ENCODE peak calls at places on chromosomes 13 and 19, in seven cellular contexts. Y is spleen, I is SJCRH30, C is gastrocnemius medialis, G is neural progenitor cell, E is Karpas-422, B is body of pancreas. F is an unnamed sample. For H3K27me3, the result is how much of the 10 kb centered on the place peaks cover.

GRCh38 chr13:113454936-113455335 is 1.6 kb upstream of the ADPRHL1 start:
- DNase-seq in B (no peak), Y (no peak), E (no peak), I (no peak), C (no peak), G (no peak), F (no peak)

GRCh38 chr19:17394891-17395415 is 957 bp upstream of the CCDC194 start:
- DNase-seq in E (peak), C (peak), B (peak), I (peak), G (peak), Y (peak), F (peak)

GRCh38 chr19:13363954-13364353 is 142.3 kb downstream of the CACNA1A start:
- DNase-seq in E (no peak), B (no peak), C (no peak), Y (no peak), I (no peak), G (no peak), F (no peak)

GRCh38 chr13:30607908-30608307 is 9.8 kb upstream of the USPL1 start:
- DNase-seq in B (no peak), E (peak), G (no peak), C (peak), I (no peak), Y (no peak), F (no peak)

GRCh38 chr13:67369895-67370660 is 139.9 kb upstream of the PCDH9 start:
- DNase-seq in I (peak), G (no peak), C (no peak), B (no peak), Y (no peak), E (no peak), F (no peak)

GRCh38 chr19:38173324-38174041 is 50.5 kb downstream of the DPF1 start:
- DNase-seq in Y (peak), G (no peak), E (no peak), B (peak), I (no peak), C (peak), F (peak)

GRCh38 chr13:45412274-45413049 is 5.7 kb downstream of the SLC25A30 start:
- DNase-seq in C (peak), Y (no peak), E (no peak), B (no peak), I (no peak), G (no peak), F (no peak)

GRCh38 chr13:73073050-73073449 is 14.2 kb downstream of the KLF5 start:
- DNase-seq in C (no peak), Y (no peak), I (no peak), E (no peak), B (no peak), G (no peak), F (no peak)

GRCh38 chr13:30826911-30827577 is 79.0 kb upstream of the MEDAG start:
- DNase-seq in B (no peak), G (no peak), C (no peak), Y (no peak), I (no peak), E (no peak), F (no peak)

GRCh38 chr19:3670796-3671679 is 29.2 kb downstream of the PIP5K1C start:
- DNase-seq in G (no peak), B (peak), E (no peak), Y (no peak), I (no peak), C (peak), F (peak)

GRCh38 chr19:2266183-2266993 is 10.2 kb upstream of the JSRP1 start:
- DNase-seq in E (peak), I (peak), G (no peak), Y (peak), C (peak), B (peak), F (peak)

GRCh38 chr13:76683854-76684253 is 202.4 kb downstream of the KCTD12 start:
- DNase-seq in E (no peak), C (no peak), I (no peak), G (no peak), Y (no peak), B (no peak), F (no peak)

GRCh38 chr13:109695402-109696190 is 90.8 kb downstream of the IRS2 start:
- DNase-seq in B (no peak), G (no peak), Y (no peak), I (no peak), E (no peak), C (no peak), F (no peak)

GRCh38 chr13:72255908-72256307 is 388.9 kb upstream of the DACH1 start:
- DNase-seq in G (peak), E (no peak), Y (no peak), I (peak), B (peak), C (no peak), F (no peak)

GRCh38 chr19:32164384-32164992 is 180.9 kb upstream of the ZNF507 start:
- DNase-seq in I (no peak), Y (no peak), B (no peak), E (no peak), G (no peak), C (no peak), F (no peak)

GRCh38 chr19:12721656-12722565 is 1.8 kb downstream of the TNPO2 start:
- DNase-seq in I (peak), C (peak), E (peak), Y (peak), G (peak), B (peak), F (peak)

GRCh38 chr19:42547927-42548326 is 19.6 kb upstream of the CEACAM1 start:
- DNase-seq in Y (no peak), C (no peak), I (no peak), B (no peak), E (no peak), G (no peak), F (no peak)
- H3K27me3 ChIP-seq in Y (under half), C (under half), I (under half), B (under half), E (under half), G (under half), F (under half)

GRCh38 chr13:69213331-69213850 is 894.2 kb upstream of the ATXN8OS start:
- DNase-seq in B (no peak), I (no peak), C (no peak), Y (no peak), G (no peak), E (no peak), F (no peak)
- H3K27me3 ChIP-seq in B (under half), I (under half), C (under half), Y (under half), G (under half), E (under half), F (under half)

DNA sequence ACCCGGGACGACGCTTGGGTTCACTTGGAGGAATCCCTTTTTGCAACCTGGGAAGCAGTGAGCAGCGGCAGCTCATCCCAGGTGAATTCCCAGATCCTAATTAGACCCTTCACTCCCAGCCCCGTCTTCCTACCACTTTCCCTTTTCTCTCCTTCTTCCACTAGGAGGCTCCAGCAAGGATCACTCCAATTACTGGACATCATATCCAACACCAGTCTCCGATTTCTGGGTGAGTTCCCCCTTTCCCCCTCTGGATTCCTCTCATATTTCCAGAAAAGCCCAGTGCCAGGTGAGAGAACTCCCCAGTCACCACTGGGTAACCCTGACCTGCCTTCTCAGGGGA is 17.1 kb upstream of the ZSCAN4 start:
- DNase-seq in I (no peak), E (no peak), C (no peak), G (peak), B (no peak), Y (no peak), F (no peak)
- H3K27me3 ChIP-seq in I (under half), E (under half), C (under half), G (under half), B (under half), Y (under half), F (under half)

DNA sequence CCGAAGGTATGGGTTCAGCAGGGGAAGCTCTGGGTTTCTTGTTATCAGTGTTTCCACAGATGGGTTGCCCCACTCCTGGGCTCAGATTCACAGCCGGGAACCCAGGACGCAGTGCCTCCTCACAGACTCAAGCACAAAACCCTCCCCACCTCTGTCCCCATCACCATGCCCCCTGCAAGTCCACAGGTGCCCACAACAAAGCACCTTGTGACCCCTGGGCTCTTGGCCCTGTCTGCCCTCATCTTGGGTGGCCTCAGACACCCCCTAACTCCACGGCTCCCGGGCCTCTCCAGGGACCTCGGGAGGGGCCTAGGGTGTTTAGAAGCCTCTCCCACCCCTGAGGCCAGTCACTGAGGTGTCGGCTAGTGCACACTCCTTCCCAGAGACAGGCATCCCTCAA is 231.7 kb downstream of the TUBA3C start:
- DNase-seq in E (no peak), C (no peak), I (no peak), Y (peak), G (no peak), B (no peak), F (no peak)
- H3K27me3 ChIP-seq in E (under half), C (under half), I (under half), Y (under half), G (under half), B (under half), F (under half)

DNA sequence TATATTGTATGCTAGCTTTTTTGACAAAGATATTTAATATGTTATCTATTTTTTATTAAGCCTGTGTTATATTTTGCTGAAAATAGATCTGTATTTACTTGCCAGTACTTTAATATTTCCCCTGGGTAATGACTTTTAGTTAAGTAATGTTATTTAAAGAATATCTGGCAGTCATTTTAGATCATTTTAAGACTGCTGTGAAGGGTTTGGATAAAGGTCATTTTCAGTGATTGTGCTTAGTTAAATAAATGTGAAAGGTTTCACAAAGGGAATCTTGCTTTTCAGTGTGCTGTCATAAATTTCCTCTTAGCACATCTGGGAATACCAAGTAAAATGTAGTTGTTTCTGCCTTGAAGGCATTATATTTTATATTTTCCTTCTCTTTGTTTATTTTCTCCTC is 88.0 kb downstream of the MAB21L1 start:
- DNase-seq in Y (no peak), G (no peak), I (no peak), C (no peak), E (no peak), B (no peak), F (no peak)
- H3K27me3 ChIP-seq in Y (under half), G (under half), I (under half), C (under half), E (under half), B (under half), F (under half)

GRCh38 chr19:40603071-40603718 is 2.0 kb downstream of the LTBP4 start:
- DNase-seq in G (peak), B (no peak), E (peak), C (no peak), Y (no peak), I (no peak), F (no peak)
- H3K27me3 ChIP-seq in G (half or more), B (under half), E (under half), C (under half), Y (half or more), I (under half), F (under half)

GRCh38 chr19:39265321-39265916 is 2.8 kb upstream of the IFNL2 start:
- DNase-seq in G (peak), B (no peak), I (no peak), Y (no peak), C (no peak), E (no peak), F (no peak)
- H3K27me3 ChIP-seq in G (half or more), B (under half), I (under half), Y (under half), C (under half), E (under half), F (under half)